ENCODE peak calls at places on chromosomes 16 and 17, in eight cellular contexts. B, D, R, Y, Z, E, A and V are unnamed samples.

GRCh38 chr17:48492401-48493298 is 38.2 kb downstream of the HOXB1 start:
- DNase-seq in B (no peak), D (peak), R (peak), Y (peak), Z (no peak), E (no peak), A (peak), V (peak)

GRCh38 chr16:80924372-80924978 is 82.2 kb downstream of the CMC2 start:
- DNase-seq in B (no peak), D (no peak), R (no peak), Y (no peak), Z (no peak), E (no peak), A (peak), V (peak)

GRCh38 chr16:53502331-53503269 is at the start of gene AKTIP:
- DNase-seq in B (no peak), D (no peak), R (no peak), Y (peak), Z (peak), E (no peak), A (peak), V (peak)

GRCh38 chr16:48704710-48705109 is 94.7 kb upstream of the N4BP1 start:
- DNase-seq in B (no peak), D (no peak), R (no peak), Y (no peak), Z (no peak), E (no peak), A (no peak), V (no peak)

GRCh38 chr17:61393550-61393903 is 6.1 kb upstream of the TBX2 start:
- DNase-seq in B (no peak), D (no peak), R (no peak), Y (no peak), Z (no peak), E (peak), A (no peak), V (peak)

GRCh38 chr16:6267682-6268081 is 1065.0 kb upstream of the RBFOX1 start:
- DNase-seq in B (no peak), D (no peak), R (no peak), Y (no peak), Z (no peak), E (no peak), A (no peak), V (no peak)

GRCh38 chr17:68733241-68734176 is 132.3 kb upstream of the FAM20A start:
- DNase-seq in B (no peak), D (no peak), R (no peak), Y (no peak), Z (no peak), E (no peak), A (no peak), V (no peak)

GRCh38 chr17:60901806-60902205 is 224.2 kb downstream of the BCAS3 start:
- DNase-seq in B (no peak), D (no peak), R (no peak), Y (no peak), Z (no peak), E (no peak), A (no peak), V (no peak)